ENCODE peak calls at places on chromosomes 5 and 9, in seven cellular contexts. L is AG10803, Y is neural crest cell, Q is vagina, E is lung, V is EH, F is bronchial epithelial cell. M is an unnamed sample.

GRCh38 chr9:70477146-70477745 is 62.8 kb upstream of the KLF9 start:
- DNase-seq in L (peak), Y (no peak), Q (no peak), E (no peak), V (peak), F (peak), M (no peak)

GRCh38 chr9:130172161-130172857 is at the start of gene NCS1:
- DNase-seq in L (peak), Y (peak), Q (no peak), E (peak), V (peak), F (peak), M (peak)

GRCh38 chr9:83060557-83060956 is 2.4 kb downstream of the RASEF start:
- DNase-seq in L (no peak), Y (no peak), Q (no peak), E (peak), V (no peak), F (no peak), M (no peak)

GRCh38 chr9:136923881-136924280 is 20.7 kb downstream of the FBXW5 start:
- DNase-seq in L (no peak), Y (no peak), Q (no peak), E (no peak), V (no peak), F (no peak), M (no peak)

GRCh38 chr5:100889165-100889564 is 13.9 kb downstream of the ST8SIA4 start:
- DNase-seq in L (no peak), Y (no peak), Q (no peak), E (no peak), V (no peak), F (no peak), M (no peak)

GRCh38 chr5:55994502-55994997 is at the start of gene IL6ST:
- DNase-seq in L (peak), Y (no peak), Q (no peak), E (peak), V (peak), F (peak), M (peak)

GRCh38 chr9:134041649-134041962 is 16.3 kb downstream of the BRD3OS start:
- DNase-seq in L (no peak), Y (no peak), Q (no peak), E (no peak), V (no peak), F (no peak), M (no peak)

GRCh38 chr5:103475629-103476240 is 86.9 kb downstream of the NUDT12 start:
- DNase-seq in L (peak), Y (no peak), Q (no peak), E (no peak), V (peak), F (peak), M (no peak)

GRCh38 chr5:137760294-137761019 is 6.3 kb upstream of the HNRNPA0 start:
- DNase-seq in L (no peak), Y (no peak), Q (no peak), E (no peak), V (peak), F (no peak), M (no peak)

M was measured in mucosa of gallbladder.